ENCODE peak calls at places on chromosomes 6 and 20, in seven cellular contexts. I is transverse colon, J is choroid plexus epithelial cell, B is BJ, Y is foreskin fibroblast, G is lung, Q is Peyer's patch. N is an unnamed sample.

GRCh38 chr20:52001999-52002666 is 189.4 kb downstream of the ZFP64 start:
- DNase-seq in I (no peak), J (peak), B (no peak), Y (no peak), G (no peak), Q (no peak), N (no peak)

GRCh38 chr6:111854683-111855082 is 18.6 kb downstream of the FYN start:
- DNase-seq in I (no peak), J (peak), B (no peak), Y (no peak), G (no peak), Q (no peak), N (no peak)

GRCh38 chr20:43904778-43905177 is 9.9 kb upstream of the TOX2 start:
- DNase-seq in I (no peak), J (no peak), B (no peak), Y (no peak), G (no peak), Q (no peak), N (no peak)

GRCh38 chr6:78832091-78832808 is 35.1 kb upstream of the IRAK1BP1 start:
- DNase-seq in I (no peak), J (peak), B (no peak), Y (no peak), G (no peak), Q (no peak), N (no peak)

GRCh38 chr6:134651519-134651918 is 298.4 kb downstream of the ALDH8A1 start:
- DNase-seq in I (no peak), J (no peak), B (no peak), Y (no peak), G (no peak), Q (no peak), N (no peak)

GRCh38 chr6:160154471-160154870 is 32.9 kb downstream of the SLC22A1 start:
- DNase-seq in I (no peak), J (no peak), B (no peak), Y (no peak), G (no peak), Q (no peak), N (no peak)

GRCh38 chr6:129644567-129645015 is 65.4 kb downstream of the ARHGAP18 start:
- DNase-seq in I (no peak), J (peak), B (no peak), Y (peak), G (no peak), Q (no peak), N (peak)

GRCh38 chr6:75892384-75892783 is 143.3 kb downstream of the MYO6 start:
- DNase-seq in I (no peak), J (no peak), B (no peak), Y (no peak), G (no peak), Q (no peak), N (no peak)

GRCh38 chr6:74925683-74926082 is 280.2 kb downstream of the COL12A1 start:
- DNase-seq in I (no peak), J (no peak), B (no peak), Y (no peak), G (no peak), Q (no peak), N (no peak)

GRCh38 chr6:33724281-33725023 is 13.0 kb upstream of the UQCC2 start:
- DNase-seq in I (no peak), J (no peak), B (no peak), Y (no peak), G (no peak), Q (no peak), N (no peak)

GRCh38 chr6:134446228-134446848 is 128.4 kb upstream of the SGK1 start:
- DNase-seq in I (no peak), J (peak), B (no peak), Y (no peak), G (no peak), Q (no peak), N (peak)

GRCh38 chr20:1900321-1900791 is 5.1 kb downstream of the SIRPA start:
- DNase-seq in I (peak), J (peak), B (peak), Y (peak), G (no peak), Q (peak), N (peak)

GRCh38 chr6:22880686-22881433 is 311.5 kb downstream of the HDGFL1 start:
- DNase-seq in I (no peak), J (peak), B (peak), Y (peak), G (no peak), Q (no peak), N (peak)

GRCh38 chr6:44254957-44255808 is 2.1 kb downstream of the SLC35B2 start:
- DNase-seq in I (no peak), J (no peak), B (no peak), Y (no peak), G (no peak), Q (no peak), N (no peak)
- H3K4me3 ChIP-seq in I (no peak), J (peak), B (no peak), Y (no peak), G (no peak), Q (no peak), N (no peak)

GRCh38 chr6:158468666-158469065 is 91.2 kb upstream of the TMEM181 start:
- DNase-seq in I (peak), J (no peak), B (no peak), Y (no peak), G (no peak), Q (no peak), N (no peak)
- TF ChIP-seq CTCF in I (no peak), J (peak), B (no peak), Y (no peak), G (no peak), Q (no peak), N (no peak)

GRCh38 chr6:41744236-41744787 is 2.9 kb downstream of the PGC start:
- DNase-seq in I (no peak), J (no peak), B (no peak), Y (no peak), G (no peak), Q (no peak), N (no peak)
- H3K4me3 ChIP-seq in I (no peak), J (no peak), B (no peak), Y (no peak), G (no peak), Q (no peak), N (no peak)

DNA sequence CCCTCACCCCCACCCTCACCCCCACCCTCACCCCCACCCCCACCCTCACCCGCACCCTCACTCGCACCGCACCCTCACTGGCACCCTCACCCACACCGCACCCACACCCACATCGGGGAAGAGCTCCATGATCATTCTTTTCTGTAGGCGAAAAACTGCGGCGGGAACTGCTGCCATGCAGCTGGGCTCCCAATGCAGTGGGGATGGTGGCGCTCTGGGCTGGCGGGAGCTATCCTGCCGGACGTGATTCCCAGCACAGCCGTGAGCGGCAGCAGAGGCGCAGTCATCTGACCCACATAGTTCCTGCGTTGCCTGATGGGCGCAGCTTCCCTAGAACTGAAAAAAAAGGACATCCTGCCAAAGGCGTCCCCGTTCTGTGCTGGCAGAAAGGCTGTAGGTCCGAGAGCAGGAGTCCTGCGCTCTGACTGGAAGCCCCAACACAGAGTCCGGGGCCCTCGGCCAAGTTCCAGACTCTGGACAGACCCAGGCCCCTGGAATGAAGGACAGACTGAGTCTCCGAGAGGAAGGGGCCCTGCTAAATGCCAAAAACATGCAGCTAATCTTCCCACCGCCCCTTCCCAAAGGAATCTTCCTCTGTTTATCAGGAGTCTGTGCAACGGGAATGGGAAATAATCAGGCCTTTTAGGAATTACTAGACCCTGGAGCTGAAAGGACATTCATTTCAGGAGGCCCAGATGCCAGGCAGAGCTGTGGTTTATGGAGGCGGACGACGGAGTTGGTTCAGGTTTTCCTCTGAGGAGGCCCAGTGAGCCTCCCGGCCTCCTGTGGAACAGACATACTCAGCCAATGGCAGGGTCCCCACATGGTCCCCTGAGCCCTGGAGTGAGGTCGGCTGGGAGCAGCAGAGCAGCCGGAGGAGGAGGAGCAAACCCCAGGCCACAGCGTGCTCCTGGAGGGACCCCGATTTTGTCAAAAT is 14.1 kb upstream of the TCFL5 start:
- DNase-seq in I (peak), J (peak), B (no peak), Y (peak), G (peak), Q (peak), N (peak)
- TF ChIP-seq CTCF in I (peak), J (peak), B (peak), Y (peak), G (no peak), Q (no peak), N (peak)